ENCODE peak calls at places on chromosome 22, in seven cellular contexts. N, E, V, K, F, Z and M are unnamed samples.

GRCh38 chr22:44968736-44969135 is 41.1 kb downstream of the PHF21B start:
- ATAC-seq in N (no peak), E (no peak), V (no peak), K (no peak), F (no peak), Z (no peak), M (no peak)

GRCh38 chr22:37641251-37641949 is 1.9 kb downstream of the SH3BP1 start:
- ATAC-seq in N (no peak), E (no peak), V (no peak), K (no peak), F (peak), Z (no peak), M (no peak)

GRCh38 chr22:29727248-29727551 is 7.4 kb downstream of the CABP7 start:
- ATAC-seq in N (peak), E (peak), V (peak), K (peak), F (peak), Z (peak), M (peak)

GRCh38 chr22:29798801-29799200 is 31.6 kb downstream of the UQCR10 start:
- ATAC-seq in N (no peak), E (peak), V (peak), K (peak), F (no peak), Z (no peak), M (no peak)

GRCh38 chr22:20316844-20317401 is 2.9 kb downstream of the DGCR6L start:
- ATAC-seq in N (no peak), E (no peak), V (no peak), K (no peak), F (no peak), Z (no peak), M (no peak)

GRCh38 chr22:20095521-20095920 is 15.5 kb downstream of the DGCR8 start:
- ATAC-seq in N (no peak), E (no peak), V (no peak), K (no peak), F (no peak), Z (no peak), M (no peak)

GRCh38 chr22:20833225-20833665 is 25.4 kb downstream of the PI4KA start:
- ATAC-seq in N (no peak), E (peak), V (no peak), K (no peak), F (no peak), Z (no peak), M (no peak)

GRCh38 chr22:31230155-31230870 is 18.2 kb downstream of the LIMK2 start:
- ATAC-seq in N (peak), E (peak), V (peak), K (peak), F (peak), Z (no peak), M (peak)

GRCh38 chr22:36368359-36368983 is 19.3 kb downstream of the MYH9 start:
- ATAC-seq in N (no peak), E (peak), V (no peak), K (no peak), F (peak), Z (peak), M (no peak)

GRCh38 chr22:19863571-19863970 is 8.9 kb upstream of the GNB1L start:
- ATAC-seq in N (no peak), E (no peak), V (no peak), K (no peak), F (no peak), Z (no peak), M (no peak)

GRCh38 chr22:37533995-37534394 is 14.8 kb upstream of the CARD10 start:
- ATAC-seq in N (no peak), E (peak), V (no peak), K (no peak), F (peak), Z (peak), M (no peak)

GRCh38 chr22:47049078-47049609 is 286.7 kb downstream of the TBC1D22A start:
- ATAC-seq in N (peak), E (no peak), V (no peak), K (no peak), F (no peak), Z (no peak), M (no peak)

GRCh38 chr22:38860291-38861169 is 11.5 kb downstream of the CBX6 start:
- ATAC-seq in N (no peak), E (no peak), V (no peak), K (no peak), F (peak), Z (peak), M (no peak)

GRCh38 chr22:45672564-45673481 is 1.2 kb downstream of the ATXN10 start:
- ATAC-seq in N (peak), E (peak), V (no peak), K (peak), F (peak), Z (peak), M (peak)

GRCh38 chr22:31726692-31727091 is 23.2 kb downstream of the PRR14L start:
- ATAC-seq in N (no peak), E (no peak), V (no peak), K (no peak), F (no peak), Z (no peak), M (peak)

GRCh38 chr22:36301851-36302250 is 48.9 kb downstream of the APOL1 start:
- ATAC-seq in N (no peak), E (no peak), V (no peak), K (no peak), F (peak), Z (peak), M (peak)

GRCh38 chr22:20249797-20250354 is 18.2 kb downstream of the RTN4R start:
- ATAC-seq in N (peak), E (no peak), V (no peak), K (peak), F (no peak), Z (no peak), M (peak)

GRCh38 chr22:37485714-37486223 is 415 bp downstream of the MFNG start:
- ATAC-seq in N (no peak), E (no peak), V (no peak), K (no peak), F (peak), Z (peak), M (no peak)

GRCh38 chr22:44245438-44245837 is 64.7 kb downstream of the PARVG start:
- ATAC-seq in N (no peak), E (no peak), V (no peak), K (no peak), F (no peak), Z (no peak), M (no peak)

GRCh38 chr22:25120093-25120561 is 79.5 kb upstream of the CRYBB3 start:
- ATAC-seq in N (peak), E (peak), V (no peak), K (peak), F (peak), Z (peak), M (peak)

GRCh38 chr22:44332946-44333345 is 20.2 kb upstream of the SHISAL1 start:
- ATAC-seq in N (no peak), E (no peak), V (no peak), K (no peak), F (no peak), Z (no peak), M (no peak)

GRCh38 chr22:46366801-46367706 is 31.5 kb downstream of the TRMU start:
- ATAC-seq in N (peak), E (no peak), V (no peak), K (no peak), F (no peak), Z (peak), M (no peak)

GRCh38 chr22:46433318-46433717 is 97.8 kb downstream of the TRMU start:
- ATAC-seq in N (no peak), E (no peak), V (no peak), K (no peak), F (no peak), Z (no peak), M (no peak)

GRCh38 chr22:36998620-36999351 is 20.5 kb downstream of the TST start:
- ATAC-seq in N (no peak), E (no peak), V (no peak), K (no peak), F (peak), Z (no peak), M (no peak)

GRCh38 chr22:36084717-36085116 is 56.1 kb upstream of the RBFOX2 start:
- ATAC-seq in N (no peak), E (no peak), V (no peak), K (no peak), F (no peak), Z (no peak), M (no peak)

GRCh38 chr22:29626497-29627195 is 23.2 kb downstream of the NF2 start:
- ATAC-seq in N (no peak), E (no peak), V (no peak), K (no peak), F (no peak), Z (no peak), M (no peak)

GRCh38 chr22:44685384-44686056 is 16.5 kb upstream of the PRR5 start:
- ATAC-seq in N (peak), E (peak), V (peak), K (peak), F (peak), Z (peak), M (peak)

GRCh38 chr22:35383679-35384071 is 2.8 kb downstream of the HMOX1 start:
- ATAC-seq in N (no peak), E (no peak), V (no peak), K (no peak), F (no peak), Z (no peak), M (no peak)

GRCh38 chr22:36658900-36659299 is 44.7 kb downstream of the CACNG2 start:
- ATAC-seq in N (no peak), E (no peak), V (no peak), K (no peak), F (no peak), Z (no peak), M (no peak)

GRCh38 chr22:33361581-33361980 is 303.4 kb upstream of the SYN3 start:
- ATAC-seq in N (no peak), E (no peak), V (no peak), K (no peak), F (peak), Z (no peak), M (no peak)

GRCh38 chr22:44816141-44816540 is 63.8 kb downstream of the ARHGAP8 start:
- ATAC-seq in N (no peak), E (no peak), V (no peak), K (no peak), F (no peak), Z (no peak), M (no peak)

GRCh38 chr22:26903030-26903856 is 245.9 kb downstream of the MIAT start:
- ATAC-seq in N (no peak), E (peak), V (no peak), K (no peak), F (peak), Z (no peak), M (no peak)
- H3K4me3 ChIP-seq in N (no peak), E (no peak), V (no peak), K (no peak), F (no peak), Z (no peak), M (peak)

DNA sequence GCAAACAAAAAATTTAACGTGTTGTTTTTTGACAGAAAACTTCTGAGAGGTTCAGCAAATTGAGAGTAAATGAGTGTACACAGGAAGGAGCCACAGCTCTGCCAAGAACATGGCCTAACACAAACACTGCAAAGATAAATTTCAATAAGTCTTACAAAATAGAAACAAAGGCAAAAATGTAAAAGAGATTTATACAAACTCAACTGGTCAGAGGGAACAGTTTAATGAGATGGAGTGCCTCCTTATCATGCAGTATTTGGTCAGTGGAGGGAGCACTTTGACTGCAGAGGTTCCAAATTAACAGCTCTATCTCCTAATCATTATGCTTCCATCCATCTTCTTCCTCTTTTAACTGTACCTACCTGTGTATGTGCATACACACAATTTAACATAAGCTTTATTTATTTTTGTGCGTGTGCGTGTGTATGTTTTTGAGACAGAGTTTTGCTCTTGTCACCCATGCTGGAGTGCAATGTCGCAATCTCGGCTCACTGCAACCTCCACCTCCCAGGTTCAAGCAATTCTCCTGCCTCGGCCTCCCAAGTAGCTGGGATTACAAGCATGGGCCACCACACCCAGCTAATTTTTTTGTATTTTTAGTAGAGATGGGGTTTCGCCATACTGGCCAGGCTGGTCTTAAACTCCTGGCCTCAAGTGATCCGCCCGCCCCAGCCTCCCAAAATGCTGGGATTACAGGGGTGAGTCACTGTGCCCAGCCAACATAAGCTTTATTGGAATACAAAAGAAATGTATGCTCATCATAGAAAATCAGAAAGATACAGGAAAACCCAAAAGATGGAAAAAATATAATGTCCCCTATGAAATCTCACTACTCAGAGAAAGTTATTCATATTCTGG is 111.9 kb downstream of the MRTFA start:
- ATAC-seq in N (peak), E (peak), V (no peak), K (no peak), F (no peak), Z (no peak), M (no peak)
- TF ChIP-seq CTCF in N (no peak), E (peak), V (no peak), K (no peak), F (no peak), Z (no peak), M (peak)

GRCh38 chr22:50731811-50732624 is 6.0 kb upstream of the ACR start:
- ATAC-seq in N (peak), E (peak), V (peak), K (no peak), F (peak), Z (peak), M (peak)
- H3K4me3 ChIP-seq in N (no peak), E (no peak), V (no peak), K (no peak), F (no peak), Z (no peak), M (peak)

DNA sequence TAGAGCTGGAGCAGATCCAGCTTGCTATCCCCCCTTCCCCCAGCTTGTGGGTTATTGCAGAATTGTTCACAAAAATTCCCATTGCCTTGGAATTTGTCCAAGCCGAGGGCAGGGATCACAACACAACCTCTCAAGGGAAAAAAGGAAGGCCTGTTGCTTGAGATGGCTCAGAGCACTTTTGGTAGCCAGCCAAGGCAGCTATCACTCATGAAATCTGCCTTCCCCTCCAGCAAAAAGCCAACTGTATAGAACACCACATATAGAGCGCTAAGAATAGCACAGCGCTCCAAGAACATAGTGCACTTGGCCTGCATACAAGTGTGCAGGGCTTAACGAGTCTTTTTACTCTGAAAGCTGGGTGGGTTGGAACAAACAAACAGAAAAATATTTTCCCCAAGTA is 46.2 kb downstream of the FAM83F start:
- ATAC-seq in N (no peak), E (no peak), V (no peak), K (no peak), F (no peak), Z (no peak), M (no peak)
- TF ChIP-seq CTCF in N (no peak), E (no peak), V (no peak), K (no peak), F (no peak), Z (no peak), M (no peak)

DNA sequence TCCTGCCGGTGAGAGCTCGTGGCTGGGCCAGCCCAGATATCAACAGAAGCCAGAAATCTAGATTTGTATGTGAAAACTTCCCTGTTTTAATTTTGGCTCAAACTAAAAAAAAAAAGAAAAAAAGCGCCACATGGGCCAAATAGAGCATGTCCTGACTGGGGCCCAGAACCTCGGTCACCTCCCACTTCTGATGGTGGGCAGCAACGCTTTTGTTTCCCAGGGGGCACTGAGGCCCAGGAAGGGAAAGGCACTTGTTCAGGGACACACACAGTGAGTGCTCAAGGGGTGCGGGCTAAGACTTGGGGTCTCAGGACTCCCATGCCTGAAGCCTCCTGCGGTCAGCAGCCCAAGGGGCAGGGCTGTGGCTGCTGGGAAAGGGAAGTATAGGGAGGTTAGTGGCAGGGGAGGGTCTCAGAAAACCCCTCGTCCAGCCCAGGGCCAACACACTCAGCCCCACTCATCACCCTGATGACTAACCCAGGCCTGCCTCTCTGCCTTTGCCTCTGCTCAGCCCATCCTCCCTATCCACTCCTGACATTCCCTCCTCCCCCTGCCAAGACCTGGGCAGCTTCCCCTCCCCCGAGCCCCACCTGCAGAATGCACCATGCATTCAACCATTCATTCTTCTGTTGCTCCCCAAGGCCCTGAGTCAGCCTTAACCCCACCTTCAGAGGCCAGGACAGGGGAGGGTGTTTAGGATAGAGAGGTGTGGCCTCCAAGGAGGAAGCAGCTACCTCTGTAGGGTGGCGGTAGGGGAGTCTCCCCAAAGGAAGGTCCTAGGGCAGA is 30.0 kb upstream of the TCF20 start:
- ATAC-seq in N (no peak), E (peak), V (no peak), K (no peak), F (peak), Z (peak), M (no peak)
- H3K4me3 ChIP-seq in N (no peak), E (peak), V (no peak), K (no peak), F (no peak), Z (no peak), M (no peak)

DNA sequence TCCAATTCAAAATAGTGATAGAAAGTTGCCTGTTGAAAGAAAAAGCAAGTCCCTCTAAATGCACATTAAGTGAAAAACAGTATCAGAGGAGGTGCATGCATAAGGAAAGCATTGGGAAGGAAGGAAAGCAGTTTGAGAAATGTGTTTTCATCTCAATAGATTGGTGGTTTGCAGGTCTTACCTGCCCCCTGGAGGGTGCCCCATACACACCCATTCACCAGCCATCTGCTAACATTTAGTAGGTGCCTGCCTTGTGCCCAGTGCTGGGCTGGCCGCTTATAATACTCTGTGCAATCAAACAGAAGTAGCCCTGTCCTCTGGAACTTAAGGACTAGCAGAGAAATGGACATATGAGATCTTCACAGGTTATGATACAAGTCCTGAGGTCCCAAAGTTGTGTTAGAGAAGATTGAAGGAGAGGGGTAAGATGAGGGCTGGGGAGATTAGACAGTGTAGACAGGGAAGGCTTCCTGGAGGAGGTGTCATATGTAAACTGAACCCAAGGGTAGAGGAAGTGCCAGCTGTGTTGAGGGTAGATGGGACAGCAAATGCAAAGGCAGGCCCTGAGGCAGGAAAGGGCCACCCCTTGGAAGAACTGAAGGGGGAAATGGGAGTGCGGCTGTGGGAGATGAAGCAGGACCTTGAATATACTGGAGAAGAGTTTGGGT is 184.2 kb downstream of the MN1 start:
- ATAC-seq in N (no peak), E (no peak), V (no peak), K (no peak), F (no peak), Z (no peak), M (no peak)
- TF ChIP-seq CTCF in N (no peak), E (no peak), V (no peak), K (no peak), F (no peak), Z (no peak), M (no peak)

DNA sequence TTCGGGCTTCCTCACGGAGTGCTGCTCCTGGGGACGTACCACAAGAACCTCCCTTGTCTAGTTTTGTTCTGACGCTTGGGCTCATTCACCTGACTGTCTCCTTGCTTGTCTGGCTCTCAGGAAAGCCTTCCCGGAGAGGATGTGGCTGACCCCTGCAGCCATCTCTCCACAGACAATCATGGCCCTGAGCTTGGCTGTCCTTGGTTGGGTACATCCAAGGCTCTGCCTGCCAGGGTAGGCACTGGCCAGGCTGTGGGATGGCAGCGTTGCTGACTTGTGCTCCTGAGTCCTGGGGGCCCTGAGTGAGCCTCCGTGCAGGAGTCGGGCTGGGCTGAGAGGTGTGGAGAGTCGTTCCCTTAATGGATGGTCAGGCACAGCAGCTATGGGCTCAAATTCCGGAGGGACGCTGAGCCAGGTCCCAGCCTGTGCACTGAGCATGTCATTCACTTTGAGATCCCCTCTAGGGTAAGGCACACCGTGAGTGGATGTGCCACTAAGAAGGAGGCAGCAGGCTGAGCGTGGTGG is 32.8 kb downstream of the BCR start:
- ATAC-seq in N (no peak), E (no peak), V (no peak), K (no peak), F (peak), Z (no peak), M (no peak)
- H3K4me3 ChIP-seq in N (no peak), E (no peak), V (no peak), K (no peak), F (no peak), Z (no peak), M (no peak)